ENCODE peak calls at places on chromosomes 5 and 9, in eight cellular contexts. One of them, this sample, is unnamed.

GRCh38 chr9:20074291-20074690 is 285.5 kb upstream of the SLC24A2 start:
- DNase-seq in A549: no peak
- DNase-seq in uterus: no peak
- DNase-seq in PC-9: no peak
- DNase-seq in HepG2: no peak
- DNase-seq in natural killer cell: no peak
- DNase-seq in psoas muscle: no peak
- DNase-seq in transverse colon: no peak
- DNase-seq in this sample: no peak

GRCh38 chr5:68464424-68464823 is 248.9 kb downstream of the PIK3R1 start:
- DNase-seq in A549: no peak
- DNase-seq in uterus: no peak
- DNase-seq in PC-9: no peak
- DNase-seq in HepG2: no peak
- DNase-seq in natural killer cell: no peak
- DNase-seq in psoas muscle: no peak
- DNase-seq in transverse colon: no peak
- DNase-seq in this sample: no peak

GRCh38 chr9:76704601-76705204 is 59.5 kb upstream of the PCA3 start:
- DNase-seq in A549: peak; percentile 44
- DNase-seq in uterus: no peak
- DNase-seq in PC-9: peak; percentile 25
- DNase-seq in HepG2: peak; percentile 58
- DNase-seq in natural killer cell: no peak
- DNase-seq in psoas muscle: no peak
- DNase-seq in transverse colon: no peak
- DNase-seq in this sample: peak; percentile 30

GRCh38 chr9:13324988-13325387 is 45.5 kb upstream of the MPDZ start:
- DNase-seq in A549: no peak
- DNase-seq in uterus: no peak
- DNase-seq in PC-9: no peak
- DNase-seq in HepG2: no peak
- DNase-seq in natural killer cell: no peak
- DNase-seq in psoas muscle: no peak
- DNase-seq in transverse colon: no peak
- DNase-seq in this sample: no peak

GRCh38 chr5:3452622-3453021 is 143.0 kb upstream of the IRX1 start:
- DNase-seq in A549: no peak
- DNase-seq in uterus: no peak
- DNase-seq in PC-9: no peak
- DNase-seq in HepG2: no peak
- DNase-seq in natural killer cell: no peak
- DNase-seq in psoas muscle: no peak
- DNase-seq in transverse colon: no peak
- DNase-seq in this sample: no peak

GRCh38 chr9:129558063-129558550 is 62.8 kb downstream of the C9orf50 start:
- DNase-seq in A549: no peak
- DNase-seq in uterus: no peak
- DNase-seq in PC-9: no peak
- DNase-seq in HepG2: no peak
- DNase-seq in natural killer cell: no peak
- DNase-seq in psoas muscle: no peak
- DNase-seq in transverse colon: no peak
- DNase-seq in this sample: no peak

GRCh38 chr9:87519415-87519989 is 21.8 kb downstream of the DAPK1 start:
- DNase-seq in A549: no peak
- DNase-seq in uterus: no peak
- DNase-seq in PC-9: no peak
- DNase-seq in HepG2: no peak
- DNase-seq in natural killer cell: no peak
- DNase-seq in psoas muscle: no peak
- DNase-seq in transverse colon: no peak
- DNase-seq in this sample: no peak

GRCh38 chr9:93126825-93127368 is 7.2 kb downstream of the NINJ1 start:
- DNase-seq in A549: no peak
- DNase-seq in uterus: peak; percentile 63
- DNase-seq in PC-9: no peak
- DNase-seq in HepG2: peak; percentile 88
- DNase-seq in natural killer cell: peak; percentile 15
- DNase-seq in psoas muscle: no peak
- DNase-seq in transverse colon: peak; percentile 16
- DNase-seq in this sample: no peak

GRCh38 chr5:100647461-100648230 is 112.5 kb downstream of the FAM174A start:
- DNase-seq in A549: no peak
- DNase-seq in uterus: peak; percentile 21
- DNase-seq in PC-9: peak; percentile 51
- DNase-seq in HepG2: no peak
- DNase-seq in natural killer cell: no peak
- DNase-seq in psoas muscle: peak; percentile 24
- DNase-seq in transverse colon: peak; percentile 86
- DNase-seq in this sample: no peak

GRCh38 chr5:57417981-57418380 is 64.6 kb downstream of the ACTBL2 start:
- DNase-seq in A549: no peak
- DNase-seq in uterus: no peak
- DNase-seq in PC-9: no peak
- DNase-seq in HepG2: no peak
- DNase-seq in natural killer cell: no peak
- DNase-seq in psoas muscle: no peak
- DNase-seq in transverse colon: no peak
- DNase-seq in this sample: no peak

GRCh38 chr5:136036991-136037705 is 8.4 kb downstream of the TGFBI start:
- DNase-seq in A549: no peak
- DNase-seq in uterus: no peak
- DNase-seq in PC-9: no peak
- DNase-seq in HepG2: no peak
- DNase-seq in natural killer cell: no peak
- DNase-seq in psoas muscle: no peak
- DNase-seq in transverse colon: peak; percentile 48
- DNase-seq in this sample: no peak

GRCh38 chr5:62614355-62614754 is 35.7 kb downstream of the LRRC70 start:
- DNase-seq in A549: no peak
- DNase-seq in uterus: no peak
- DNase-seq in PC-9: no peak
- DNase-seq in HepG2: no peak
- DNase-seq in natural killer cell: no peak
- DNase-seq in psoas muscle: no peak
- DNase-seq in transverse colon: no peak
- DNase-seq in this sample: no peak

GRCh38 chr5:55039843-55040242 is 15.8 kb downstream of the GZMK start:
- DNase-seq in A549: no peak
- DNase-seq in uterus: no peak
- DNase-seq in PC-9: no peak
- DNase-seq in HepG2: no peak
- DNase-seq in natural killer cell: no peak
- DNase-seq in psoas muscle: no peak
- DNase-seq in transverse colon: no peak
- DNase-seq in this sample: no peak

GRCh38 chr5:69491838-69492390 is 676 bp upstream of the OCLN start:
- DNase-seq in A549: peak; percentile 12
- DNase-seq in uterus: no peak
- DNase-seq in PC-9: no peak
- DNase-seq in HepG2: no peak
- DNase-seq in natural killer cell: no peak
- DNase-seq in psoas muscle: no peak
- DNase-seq in transverse colon: no peak
- DNase-seq in this sample: no peak

GRCh38 chr5:52994266-52994665 is 5.1 kb downstream of the ITGA2 start:
- DNase-seq in A549: no peak
- DNase-seq in uterus: no peak
- DNase-seq in PC-9: no peak
- DNase-seq in HepG2: no peak
- DNase-seq in natural killer cell: no peak
- DNase-seq in psoas muscle: no peak
- DNase-seq in transverse colon: no peak
- DNase-seq in this sample: no peak

GRCh38 chr9:33044162-33044673 is 19.1 kb downstream of the DNAJA1 start:
- DNase-seq in A549: peak; percentile 87
- DNase-seq in uterus: peak; percentile 83
- DNase-seq in PC-9: peak; percentile 49
- DNase-seq in HepG2: no peak
- DNase-seq in natural killer cell: peak; percentile 60
- DNase-seq in psoas muscle: peak; percentile 85
- DNase-seq in transverse colon: peak; percentile 87
- DNase-seq in this sample: peak; percentile 80

GRCh38 chr5:55159763-55160492 is at the start of gene GPX8:
- DNase-seq in A549: peak; percentile 76
- DNase-seq in uterus: peak; percentile 34
- DNase-seq in PC-9: peak; percentile 31
- DNase-seq in HepG2: peak; percentile 32
- DNase-seq in natural killer cell: no peak
- DNase-seq in psoas muscle: no peak
- DNase-seq in transverse colon: no peak
- DNase-seq in this sample: peak; percentile 44

GRCh38 chr5:93886098-93886806 is 144.9 kb upstream of the POU5F2 start:
- DNase-seq in A549: no peak
- DNase-seq in uterus: no peak
- DNase-seq in PC-9: no peak
- DNase-seq in HepG2: no peak
- DNase-seq in natural killer cell: no peak
- DNase-seq in psoas muscle: no peak
- DNase-seq in transverse colon: no peak
- DNase-seq in this sample: no peak

DNA sequence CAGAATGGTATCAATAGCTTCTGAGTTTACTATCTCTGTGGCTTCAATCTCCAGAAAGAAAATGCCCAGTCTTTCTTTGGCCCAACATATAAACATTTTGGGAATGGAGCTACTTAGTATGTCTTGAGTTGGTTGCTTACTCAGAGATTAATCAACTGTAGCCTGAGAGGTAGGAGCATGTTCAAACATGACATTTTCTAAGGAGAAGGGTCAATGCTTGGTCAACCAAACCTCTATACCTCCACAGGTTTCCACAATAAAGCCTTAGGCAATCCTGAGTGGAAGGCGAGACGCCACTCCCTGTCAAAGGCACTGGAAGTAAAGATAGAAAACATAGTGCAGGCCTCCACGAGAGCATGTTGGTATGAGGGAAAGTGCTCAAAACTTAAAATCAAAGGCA is 411.4 kb downstream of the KCTD16 start:
- DNase-seq in A549: no peak
- DNase-seq in uterus: no peak
- DNase-seq in PC-9: no peak
- DNase-seq in HepG2: no peak
- DNase-seq in natural killer cell: no peak
- DNase-seq in psoas muscle: no peak
- DNase-seq in transverse colon: no peak
- DNase-seq in this sample: no peak
- TF ChIP-seq CTCF in A549: no peak
- TF ChIP-seq CTCF in uterus: no peak
- TF ChIP-seq CTCF in PC-9: no peak
- TF ChIP-seq CTCF in HepG2: no peak
- TF ChIP-seq CTCF in natural killer cell: no peak
- TF ChIP-seq CTCF in psoas muscle: no peak
- TF ChIP-seq CTCF in transverse colon: no peak
- TF ChIP-seq CTCF in this sample: no peak

GRCh38 chr9:1732670-1733069 is 282.5 kb upstream of the SMARCA2 start:
- DNase-seq in A549: no peak
- DNase-seq in uterus: no peak
- DNase-seq in PC-9: no peak
- DNase-seq in HepG2: no peak
- DNase-seq in natural killer cell: no peak
- DNase-seq in psoas muscle: no peak
- DNase-seq in transverse colon: no peak
- DNase-seq in this sample: no peak
- TF ChIP-seq CTCF in A549: peak; percentile 33
- TF ChIP-seq CTCF in uterus: no peak
- TF ChIP-seq CTCF in PC-9: no peak
- TF ChIP-seq CTCF in HepG2: no peak
- TF ChIP-seq CTCF in natural killer cell: no peak
- TF ChIP-seq CTCF in psoas muscle: no peak
- TF ChIP-seq CTCF in transverse colon: peak; percentile 24
- TF ChIP-seq CTCF in this sample: no peak

GRCh38 chr5:151052834-151053233 is 28.0 kb downstream of the TNIP1 start:
- DNase-seq in A549: no peak
- DNase-seq in uterus: no peak
- DNase-seq in PC-9: no peak
- DNase-seq in HepG2: no peak
- DNase-seq in natural killer cell: no peak
- DNase-seq in psoas muscle: no peak
- DNase-seq in transverse colon: no peak
- DNase-seq in this sample: no peak

GRCh38 chr5:151054713-151055112 is 26.1 kb downstream of the TNIP1 start:
- DNase-seq in A549: no peak
- DNase-seq in uterus: no peak
- DNase-seq in PC-9: no peak
- DNase-seq in HepG2: no peak
- DNase-seq in natural killer cell: no peak
- DNase-seq in psoas muscle: no peak
- DNase-seq in transverse colon: peak; percentile 79
- DNase-seq in this sample: no peak

GRCh38 chr5:151051066-151051930 is 29.5 kb downstream of the TNIP1 start:
- DNase-seq in A549: peak; percentile 85
- DNase-seq in uterus: peak; percentile 82
- DNase-seq in PC-9: peak; percentile 65
- DNase-seq in HepG2: peak; percentile 68
- DNase-seq in natural killer cell: peak; percentile 67
- DNase-seq in psoas muscle: peak; percentile 82
- DNase-seq in transverse colon: peak; percentile 89
- DNase-seq in this sample: peak; percentile 84

GRCh38 chr5:151053796-151054490 is 26.9 kb downstream of the TNIP1 start:
- DNase-seq in A549: no peak
- DNase-seq in uterus: no peak
- DNase-seq in PC-9: no peak
- DNase-seq in HepG2: no peak
- DNase-seq in natural killer cell: no peak
- DNase-seq in psoas muscle: no peak
- DNase-seq in transverse colon: no peak
- DNase-seq in this sample: no peak

DNA sequence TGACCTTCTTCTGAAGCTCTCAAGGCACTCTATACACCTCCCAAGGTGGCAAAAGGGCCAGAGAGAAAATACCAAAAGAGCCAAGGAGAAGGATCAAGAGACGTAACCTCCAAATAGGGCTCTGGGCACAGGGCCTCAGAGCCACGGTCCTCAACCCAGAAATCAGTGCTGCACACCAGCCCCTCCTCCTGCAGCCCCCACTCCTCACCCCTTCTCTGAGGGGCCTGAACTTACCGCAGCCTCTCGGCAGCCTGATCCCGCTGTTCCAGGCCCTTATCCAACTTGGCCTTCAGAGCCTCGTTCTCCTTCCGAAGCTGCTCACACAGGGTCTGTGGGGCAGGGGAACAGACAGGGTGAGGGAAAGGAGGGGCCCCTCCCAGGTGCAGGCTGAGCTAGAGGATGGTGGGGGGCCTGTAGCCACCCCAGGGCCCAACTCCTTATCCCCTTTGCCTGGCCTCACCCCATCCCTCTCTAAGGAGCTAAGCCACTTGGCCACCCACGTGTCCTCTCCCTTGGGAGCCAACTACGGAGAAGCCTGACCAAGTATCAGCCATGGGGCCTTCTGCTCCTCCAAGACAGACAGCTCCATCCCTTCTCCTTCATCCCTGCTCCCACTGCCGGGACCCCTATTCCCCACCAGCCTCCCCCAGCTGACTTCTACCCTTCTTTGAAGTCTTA is 28.8 kb downstream of the TNIP1 start:
- DNase-seq in A549: no peak
- DNase-seq in uterus: no peak
- DNase-seq in PC-9: no peak
- DNase-seq in HepG2: no peak
- DNase-seq in natural killer cell: no peak
- DNase-seq in psoas muscle: no peak
- DNase-seq in transverse colon: no peak
- DNase-seq in this sample: no peak
- TF ChIP-seq CTCF in A549: no peak
- TF ChIP-seq CTCF in uterus: no peak
- TF ChIP-seq CTCF in PC-9: no peak
- TF ChIP-seq CTCF in HepG2: no peak
- TF ChIP-seq CTCF in natural killer cell: no peak
- TF ChIP-seq CTCF in psoas muscle: no peak
- TF ChIP-seq CTCF in transverse colon: no peak
- TF ChIP-seq CTCF in this sample: no peak

GRCh38 chr9:9942764-9943424 is 669.9 kb downstream of the PTPRD start:
- DNase-seq in A549: peak; percentile 18
- DNase-seq in uterus: peak; percentile 18
- DNase-seq in PC-9: peak; percentile 45
- DNase-seq in HepG2: peak; percentile 42
- DNase-seq in natural killer cell: peak; percentile 16
- DNase-seq in psoas muscle: peak; percentile 18
- DNase-seq in transverse colon: peak; percentile 50
- DNase-seq in this sample: peak; percentile 81
- TF ChIP-seq CTCF in A549: peak; percentile 75
- TF ChIP-seq CTCF in uterus: peak; percentile 48
- TF ChIP-seq CTCF in PC-9: peak; percentile 75
- TF ChIP-seq CTCF in HepG2: peak; percentile 82
- TF ChIP-seq CTCF in natural killer cell: peak; percentile 73
- TF ChIP-seq CTCF in psoas muscle: peak; percentile 72
- TF ChIP-seq CTCF in transverse colon: peak; percentile 84
- TF ChIP-seq CTCF in this sample: peak; percentile 93